ENCODE peak calls at places on chromosome 2, in seven cellular contexts. W is colonic mucosa, J is mesendoderm, I is AG04450, M is heart left ventricle, L is trophoblast cell, H is SJCRH30. Z is an unnamed sample.

GRCh38 chr2:70412294-70413075 is 110.6 kb upstream of the FAM136A start:
- DNase-seq in J (no peak), H (no peak), L (no peak), M (no peak), I (no peak), W (no peak), Z (no peak)

GRCh38 chr2:30217644-30218361 is 13.5 kb upstream of the LBH start:
- DNase-seq in M (no peak), W (peak; percentile 87), J (no peak), L (peak; percentile 60), H (no peak), I (no peak), Z (peak; percentile 39)

GRCh38 chr2:235135990-235136561 is 184.3 kb downstream of the SH3BP4 start:
- DNase-seq in W (peak; percentile 90), H (peak; percentile 91), I (peak; percentile 47), M (peak; percentile 87), L (peak; percentile 67), J (peak; percentile 85), Z (peak; percentile 75)

GRCh38 chr2:124566518-124566970 is 541.5 kb downstream of the CNTNAP5 start:
- DNase-seq in M (no peak), H (no peak), W (peak; percentile 48), J (no peak), I (no peak), L (no peak), Z (no peak)

GRCh38 chr2:113757059-113757657 is 716 bp upstream of the SLC35F5 start:
- DNase-seq in I (no peak), L (no peak), J (no peak), M (no peak), H (no peak), W (peak; percentile 32), Z (no peak)

GRCh38 chr2:64692401-64692800 is 38.7 kb upstream of the SERTAD2 start:
- DNase-seq in W (no peak), M (no peak), I (no peak), L (no peak), J (no peak), H (no peak), Z (no peak)

GRCh38 chr2:226354434-226354833 is 445.2 kb downstream of the IRS1 start:
- DNase-seq in L (no peak), M (no peak), J (peak; percentile 21), H (peak; percentile 68), W (no peak), I (no peak), Z (no peak)

GRCh38 chr2:96396095-96396494 is 60.5 kb downstream of the NCAPH start:
- DNase-seq in H (no peak), I (no peak), L (no peak), J (no peak), W (no peak), M (no peak), Z (no peak)

GRCh38 chr2:62505649-62506420 is at the start of gene TMEM17:
- DNase-seq in H (peak; percentile 60), I (peak; percentile 75), M (peak; percentile 96), W (peak; percentile 90), L (peak; percentile 80), J (peak; percentile 96), Z (peak; percentile 93)

GRCh38 chr2:64376926-64377325 is 77.0 kb upstream of the LGALSL start:
- DNase-seq in I (no peak), J (no peak), L (no peak), H (no peak), M (no peak), W (no peak), Z (no peak)

GRCh38 chr2:64482765-64483504 is 29.0 kb downstream of the LGALSL start:
- DNase-seq in M (no peak), I (no peak), L (peak; percentile 92), J (peak; percentile 90), W (no peak), H (no peak), Z (no peak)

GRCh38 chr2:55107428-55107827 is 57.2 kb upstream of the RTN4 start:
- DNase-seq in J (no peak), W (no peak), I (no peak), M (no peak), H (no peak), L (no peak), Z (no peak)

GRCh38 chr2:161207941-161208340 is 47.7 kb downstream of the TANK start:
- DNase-seq in L (no peak), I (no peak), H (peak; percentile 50), J (no peak), M (no peak), W (no peak), Z (no peak)

GRCh38 chr2:208369091-208369490 is 37.5 kb upstream of the PTH2R start:
- DNase-seq in I (no peak), L (peak; percentile 76), M (no peak), J (no peak), H (no peak), W (no peak), Z (no peak)

GRCh38 chr2:239792649-239793010 is 232.5 kb downstream of the NDUFA10 start:
- DNase-seq in I (no peak), W (no peak), J (no peak), H (no peak), L (no peak), M (no peak), Z (no peak)

GRCh38 chr2:197208029-197208428 is 102.6 kb downstream of the ANKRD44 start:
- DNase-seq in M (no peak), W (no peak), H (no peak), I (no peak), L (no peak), J (no peak), Z (no peak)

GRCh38 chr2:43224131-43224570 is 2.3 kb downstream of the ZFP36L2 start:
- DNase-seq in H (no peak), L (no peak), W (peak; percentile 77), J (peak; percentile 94), M (peak; percentile 89), I (no peak), Z (peak; percentile 84)
- H3K4me3 ChIP-seq in H (no peak overlapping the region), L (peak overlapping the region; percentile 88), W (peak overlapping the region; percentile 88), J (peak overlapping the region; percentile 15), M (peak overlapping the region; percentile 80), I (peak overlapping the region; percentile 87), Z (peak overlapping the region; percentile 92)

DNA sequence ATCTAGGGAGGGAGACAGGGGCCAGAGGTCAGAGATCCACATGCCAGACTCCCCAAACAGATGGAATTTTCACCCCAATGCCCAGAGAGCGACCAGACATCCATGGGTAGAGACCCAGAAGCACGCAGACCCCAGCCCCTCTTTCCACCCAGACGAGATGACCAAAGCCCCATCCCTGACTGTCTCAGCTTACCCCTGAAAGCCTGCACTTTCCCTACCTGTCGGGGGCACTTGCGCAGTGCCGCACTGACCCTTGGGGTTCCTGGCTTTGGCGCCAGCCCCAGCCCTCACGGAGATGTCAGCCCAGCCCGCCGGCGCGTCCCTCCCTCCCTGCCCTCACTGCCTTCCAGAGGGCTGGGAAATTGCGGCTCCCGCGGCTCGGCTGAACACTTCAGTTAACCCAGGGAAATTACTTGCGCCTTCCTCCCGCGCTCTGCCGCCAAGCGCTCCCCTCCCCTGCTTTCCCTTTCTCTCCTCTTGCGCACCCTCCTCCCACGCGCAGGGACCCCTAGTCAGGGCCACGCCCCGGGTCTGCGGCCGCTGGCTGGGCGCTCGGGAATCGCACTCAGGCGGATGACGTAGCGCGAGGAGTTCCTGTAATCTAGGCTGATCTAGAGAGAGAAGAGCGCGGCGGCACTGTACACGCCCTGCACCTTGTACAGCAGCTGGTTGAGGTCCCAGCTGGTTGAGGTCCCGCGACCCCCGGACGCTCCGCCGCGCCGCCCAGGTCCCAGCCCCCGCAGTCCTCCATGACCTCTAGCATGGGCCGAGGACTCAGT is 12.0 kb downstream of the ALPG start:
- DNase-seq in W (no peak), H (no peak), I (no peak), M (peak; percentile 60), J (peak; percentile 41), L (peak; percentile 20), Z (peak; percentile 74)
- H3K27me3 ChIP-seq in W (peaks cover 41% of the 10 kb centered on the region), H (peaks cover 7% of the 10 kb centered on the region), I (peaks cover 57% of the 10 kb centered on the region), M (peaks cover 60% of the 10 kb centered on the region), J (peaks cover 42% of the 10 kb centered on the region), L (peaks cover 35% of the 10 kb centered on the region), Z (peaks cover 49% of the 10 kb centered on the region)

GRCh38 chr2:230939066-230939591 is 14.1 kb upstream of the GPR55 start:
- DNase-seq in W (no peak), J (no peak), L (no peak), H (no peak), I (no peak), M (peak; percentile 14), Z (peak; percentile 29)

GRCh38 chr2:230938098-230938497 is 13.1 kb upstream of the GPR55 start:
- DNase-seq in H (no peak), W (no peak), M (no peak), L (no peak), J (no peak), I (no peak), Z (no peak)

GRCh38 chr2:230937362-230937761 is 12.3 kb upstream of the GPR55 start:
- DNase-seq in I (no peak), W (no peak), L (no peak), M (no peak), H (no peak), J (no peak), Z (no peak)

GRCh38 chr2:230939691-230940475 is 14.8 kb upstream of the GPR55 start:
- DNase-seq in J (no peak), M (peak; percentile 26), L (no peak), W (no peak), H (no peak), I (no peak), Z (peak; percentile 52)

DNA sequence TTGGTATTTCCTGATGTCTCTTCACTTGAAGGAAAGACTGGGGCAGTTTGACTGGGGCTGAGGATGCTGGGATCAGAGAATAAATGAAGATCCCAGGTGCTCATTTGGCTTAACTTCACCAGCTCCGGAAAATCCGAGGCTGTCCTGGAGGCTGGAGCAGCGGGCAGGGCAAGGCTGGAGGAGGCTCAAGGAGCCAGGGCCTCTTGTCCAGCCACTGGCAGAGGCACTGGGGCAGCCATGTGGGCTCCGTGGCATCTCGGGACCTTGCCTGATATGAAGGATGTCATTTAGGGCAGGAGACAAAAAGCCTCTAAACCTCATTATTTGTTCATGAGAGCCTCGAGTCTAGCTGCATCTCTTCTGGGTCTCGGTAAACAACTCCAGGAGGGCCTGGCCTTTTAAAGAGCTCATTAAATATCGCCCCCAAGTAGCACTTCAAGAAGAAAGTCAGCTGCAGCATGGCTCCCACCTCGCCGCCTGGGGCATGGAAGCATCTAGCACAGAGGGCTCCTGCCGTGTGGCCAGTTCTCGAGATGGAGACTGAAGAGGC is 13.5 kb upstream of the GPR55 start:
- DNase-seq in W (no peak), J (no peak), L (no peak), H (no peak), I (no peak), M (no peak), Z (no peak)
- H3K4me3 ChIP-seq in W (no peak overlapping the region), J (no peak overlapping the region), L (no peak overlapping the region), H (no peak overlapping the region), I (no peak overlapping the region), M (no peak overlapping the region), Z (no peak overlapping the region)

DNA sequence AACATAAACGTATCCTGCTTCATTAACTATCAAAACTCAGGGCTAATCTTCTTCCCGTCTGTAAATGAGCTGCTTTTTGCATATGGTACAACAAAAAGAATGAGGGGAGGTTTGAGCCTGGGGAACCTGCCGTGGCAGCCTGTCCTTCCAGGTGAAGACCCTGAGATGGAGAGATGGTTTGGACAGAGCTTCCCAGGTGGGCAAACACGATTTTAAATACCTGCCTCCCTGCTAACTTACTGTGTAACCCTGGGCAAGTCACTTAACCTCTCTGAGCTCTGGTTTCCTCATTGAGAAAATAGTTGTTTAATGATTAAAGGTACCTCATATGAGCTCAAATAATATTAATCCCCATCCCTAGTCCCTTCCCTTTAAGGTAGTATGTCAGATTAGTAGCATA is 9.0 kb downstream of the EMX1 start:
- DNase-seq in I (no peak), M (no peak), H (no peak), L (no peak), W (no peak), J (no peak), Z (peak; percentile 51)
- H3K27me3 ChIP-seq in I (peaks cover 93% of the 10 kb centered on the region), M (peaks cover 78% of the 10 kb centered on the region), H (peaks cover 45% of the 10 kb centered on the region), L (peaks cover 71% of the 10 kb centered on the region), W (peaks cover 72% of the 10 kb centered on the region), J (peaks cover 64% of the 10 kb centered on the region), Z (peaks cover 90% of the 10 kb centered on the region)